ENCODE peak calls at places on chromosomes 4 and X, in ten cellular contexts. K, E, D, J, R, H, V, W, X and P are unnamed samples.

GRCh38 chrX:103442536-103442901 is 66.2 kb downstream of the BEX3 start:
- DNase-seq in K (no peak), E (no peak), D (no peak), J (peak), R (peak), H (no peak), V (no peak), W (no peak), X (no peak), P (no peak)

GRCh38 chr4:110886856-110887255 is 264.0 kb upstream of the PITX2 start:
- DNase-seq in K (no peak), E (no peak), D (no peak), J (no peak), R (no peak), H (no peak), V (no peak), W (no peak), X (no peak), P (no peak)

GRCh38 chr4:24915121-24915922 is 2.5 kb upstream of the CCDC149 start:
- DNase-seq in K (peak), E (no peak), D (no peak), J (peak), R (peak), H (no peak), V (no peak), W (peak), X (peak), P (no peak)

GRCh38 chr4:6955261-6955911 is 45.8 kb downstream of the TBC1D14 start:
- DNase-seq in K (no peak), E (peak), D (no peak), J (no peak), R (no peak), H (no peak), V (no peak), W (no peak), X (peak), P (no peak)

GRCh38 chrX:531611-531936 is 99.0 kb upstream of the SHOX start:
- DNase-seq in K (no peak), E (peak), D (no peak), J (no peak), R (no peak), H (no peak), V (no peak), W (peak), X (no peak), P (no peak)

GRCh38 chr4:100224160-100224559 is 33.9 kb upstream of the DDIT4L start:
- DNase-seq in K (no peak), E (peak), D (no peak), J (no peak), R (no peak), H (no peak), V (no peak), W (no peak), X (no peak), P (no peak)

GRCh38 chr4:37893164-37893563 is 2.3 kb downstream of the TBC1D1 start:
- DNase-seq in K (no peak), E (no peak), D (no peak), J (no peak), R (no peak), H (no peak), V (no peak), W (no peak), X (no peak), P (no peak)

GRCh38 chr4:97216031-97216430 is 927.2 kb downstream of the STPG2 start:
- DNase-seq in K (no peak), E (no peak), D (no peak), J (no peak), R (no peak), H (no peak), V (no peak), W (no peak), X (no peak), P (no peak)

GRCh38 chr4:5409980-5410618 is 298.3 kb downstream of the EVC2 start:
- DNase-seq in K (peak), E (no peak), D (no peak), J (no peak), R (no peak), H (no peak), V (no peak), W (no peak), X (no peak), P (no peak)

GRCh38 chrX:56366901-56367300 is 134.7 kb downstream of the KLF8 start:
- DNase-seq in K (no peak), E (no peak), D (no peak), J (no peak), R (no peak), H (no peak), V (no peak), W (peak), X (no peak), P (no peak)

GRCh38 chr4:69881173-69881773 is 21.3 kb upstream of the SULT1E1 start:
- DNase-seq in K (peak), E (no peak), D (no peak), J (peak), R (peak), H (no peak), V (no peak), W (peak), X (peak), P (no peak)

GRCh38 chr4:110129544-110129943 is 68.9 kb downstream of the ELOVL6 start:
- DNase-seq in K (no peak), E (no peak), D (no peak), J (no peak), R (no peak), H (no peak), V (no peak), W (no peak), X (no peak), P (no peak)

GRCh38 chrX:154021131-154021611 is 1.5 kb upstream of the IRAK1 start:
- DNase-seq in K (no peak), E (no peak), D (no peak), J (peak), R (peak), H (no peak), V (no peak), W (no peak), X (no peak), P (no peak)

GRCh38 chrX:120446503-120446902 is 22.6 kb downstream of the LAMP2 start:
- DNase-seq in K (no peak), E (no peak), D (no peak), J (peak), R (peak), H (peak), V (no peak), W (no peak), X (peak), P (no peak)

GRCh38 chrX:2710496-2710895 is 19.4 kb downstream of the CD99 start:
- DNase-seq in K (no peak), E (no peak), D (no peak), J (peak), R (no peak), H (no peak), V (no peak), W (no peak), X (no peak), P (no peak)

GRCh38 chr4:40245794-40246546 is 49.1 kb downstream of the RHOH start:
- DNase-seq in K (no peak), E (no peak), D (no peak), J (no peak), R (no peak), H (no peak), V (no peak), W (no peak), X (no peak), P (no peak)
- TF ChIP-seq CTCF in K (no peak), E (no peak), D (no peak), J (no peak), R (no peak), H (no peak), V (no peak), W (peak), X (no peak), P (no peak)

GRCh38 chrX:140038842-140039241 is 73.5 kb upstream of the CXorf66 start:
- DNase-seq in K (no peak), E (no peak), D (no peak), J (no peak), R (no peak), H (no peak), V (no peak), W (no peak), X (no peak), P (no peak)

GRCh38 chrX:140040397-140040796 is 75.1 kb upstream of the CXorf66 start:
- DNase-seq in K (no peak), E (no peak), D (no peak), J (no peak), R (no peak), H (no peak), V (no peak), W (no peak), X (no peak), P (no peak)

GRCh38 chrX:140034916-140035315 is 69.6 kb upstream of the CXorf66 start:
- DNase-seq in K (peak), E (no peak), D (no peak), J (peak), R (peak), H (no peak), V (no peak), W (no peak), X (no peak), P (no peak)
- TF ChIP-seq CTCF in K (no peak), E (no peak), D (no peak), J (no peak), R (peak), H (peak), V (peak), W (peak), X (no peak), P (no peak)

DNA sequence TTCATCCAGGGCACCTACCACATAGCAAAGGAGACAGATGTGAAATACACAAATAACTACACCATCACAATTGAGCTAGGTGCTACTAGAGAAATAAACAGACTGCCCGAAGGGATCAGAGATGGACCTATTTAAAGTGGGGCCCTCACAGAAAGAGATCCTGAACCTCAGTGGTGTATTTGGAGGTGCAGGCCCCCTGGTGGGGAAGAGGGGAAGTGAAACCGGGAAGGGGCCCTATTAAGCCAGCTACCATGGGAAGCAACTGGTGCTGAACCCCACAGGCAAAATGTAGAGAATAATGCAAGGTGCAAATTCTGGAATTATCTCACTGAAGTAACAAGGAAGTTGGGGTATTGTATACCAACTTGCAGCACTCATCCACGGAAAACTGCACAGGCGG is 78.6 kb upstream of the FAM9A start:
- DNase-seq in K (no peak), E (no peak), D (no peak), J (peak), R (peak), H (no peak), V (no peak), W (peak), X (no peak), P (no peak)
- TF ChIP-seq CTCF in K (peak), E (peak), D (no peak), J (peak), R (peak), H (peak), V (peak), W (peak), X (peak), P (no peak)

GRCh38 chrX:18210470-18210869 is 10.2 kb downstream of the BEND2 start:
- DNase-seq in K (peak), E (no peak), D (no peak), J (peak), R (peak), H (no peak), V (no peak), W (no peak), X (no peak), P (no peak)
- TF ChIP-seq CTCF in K (no peak), E (peak), D (no peak), J (peak), R (no peak), H (no peak), V (no peak), W (peak), X (peak), P (no peak)

DNA sequence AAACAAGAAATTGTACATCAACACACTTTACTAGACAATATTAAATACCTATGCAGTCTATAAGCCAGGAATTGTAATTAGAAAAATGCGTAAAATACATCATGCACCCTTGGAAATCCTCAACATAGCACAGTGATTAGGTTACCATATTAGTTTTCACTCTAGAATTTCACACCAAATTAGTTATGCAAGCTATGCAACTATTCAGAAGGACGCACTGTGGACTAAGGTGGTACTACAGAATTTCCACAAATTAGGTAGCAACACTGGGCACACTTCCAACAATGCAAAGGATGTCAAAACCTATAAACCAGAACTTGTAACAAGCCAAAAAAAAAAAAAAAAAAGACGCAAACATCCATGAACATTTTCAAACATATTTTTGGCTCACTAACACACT is 71.1 kb upstream of the ZCCHC13 start:
- DNase-seq in K (no peak), E (no peak), D (no peak), J (peak), R (peak), H (no peak), V (no peak), W (no peak), X (no peak), P (no peak)
- TF ChIP-seq CTCF in K (no peak), E (no peak), D (no peak), J (peak), R (peak), H (no peak), V (peak), W (peak), X (no peak), P (no peak)

GRCh38 chr4:47505666-47506065 is 20.6 kb downstream of the ATP10D start:
- DNase-seq in K (no peak), E (no peak), D (no peak), J (no peak), R (no peak), H (no peak), V (no peak), W (no peak), X (no peak), P (no peak)

GRCh38 chr4:47513493-47513892 is 28.4 kb downstream of the ATP10D start:
- DNase-seq in K (no peak), E (no peak), D (no peak), J (no peak), R (no peak), H (no peak), V (no peak), W (no peak), X (no peak), P (no peak)

GRCh38 chr4:47510036-47510435 is 25.0 kb downstream of the ATP10D start:
- DNase-seq in K (no peak), E (no peak), D (no peak), J (peak), R (no peak), H (no peak), V (no peak), W (no peak), X (no peak), P (no peak)

DNA sequence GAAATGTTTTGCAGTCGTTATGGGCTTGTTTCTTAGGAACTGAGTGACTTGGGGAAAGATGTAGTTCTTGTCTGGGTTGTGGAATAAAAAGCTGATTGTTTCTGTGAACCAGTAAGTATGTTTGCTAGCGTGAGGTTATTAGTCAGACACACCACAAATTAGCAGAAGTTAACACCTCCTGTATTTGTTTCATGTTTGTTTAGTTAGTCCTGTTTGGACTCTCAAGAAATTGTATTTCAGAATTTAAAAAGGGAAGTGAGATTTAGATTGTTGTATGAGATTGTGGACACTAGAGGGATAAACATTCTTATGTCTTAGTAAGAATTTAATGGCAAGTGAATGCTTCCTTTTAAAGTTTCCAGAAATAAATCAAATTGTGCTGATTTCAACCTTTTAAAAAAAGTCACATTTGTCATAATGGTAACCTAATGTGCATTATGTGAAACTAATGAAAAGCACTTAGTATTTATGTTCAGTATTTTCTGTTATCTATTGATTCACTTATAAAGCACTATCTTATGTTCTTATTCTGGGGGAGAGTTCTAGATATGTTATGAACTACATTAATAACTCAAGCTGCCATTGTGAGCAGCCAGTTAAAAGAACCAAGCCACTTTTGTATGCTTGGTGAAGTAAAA is 25.6 kb downstream of the ATP10D start:
- DNase-seq in K (no peak), E (no peak), D (no peak), J (peak), R (peak), H (no peak), V (no peak), W (no peak), X (no peak), P (no peak)
- TF ChIP-seq CTCF in K (peak), E (peak), D (no peak), J (peak), R (peak), H (peak), V (no peak), W (peak), X (no peak), P (no peak)

DNA sequence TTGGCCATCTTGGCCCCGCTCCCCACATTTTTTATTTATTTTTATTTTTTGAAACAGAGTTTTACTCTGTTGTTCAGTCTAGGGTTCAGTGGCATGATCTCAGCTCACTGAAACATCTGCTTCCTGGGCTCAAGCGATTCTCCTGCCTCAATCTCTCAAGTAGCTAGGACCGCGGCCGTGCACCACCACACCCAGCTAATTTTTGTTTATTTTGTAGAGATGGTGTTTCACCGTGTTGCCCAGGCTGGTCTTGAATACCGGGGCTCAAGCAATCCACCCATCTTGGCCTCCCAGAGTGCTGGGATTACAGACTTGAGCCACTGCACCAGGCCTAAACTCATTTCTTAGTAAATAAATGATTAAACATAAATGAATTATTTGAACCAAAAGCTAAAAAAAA is 322.0 kb upstream of the LCORL start:
- DNase-seq in K (no peak), E (no peak), D (no peak), J (no peak), R (no peak), H (no peak), V (no peak), W (no peak), X (no peak), P (no peak)
- TF ChIP-seq CTCF in K (no peak), E (no peak), D (no peak), J (no peak), R (no peak), H (no peak), V (no peak), W (no peak), X (no peak), P (no peak)

DNA sequence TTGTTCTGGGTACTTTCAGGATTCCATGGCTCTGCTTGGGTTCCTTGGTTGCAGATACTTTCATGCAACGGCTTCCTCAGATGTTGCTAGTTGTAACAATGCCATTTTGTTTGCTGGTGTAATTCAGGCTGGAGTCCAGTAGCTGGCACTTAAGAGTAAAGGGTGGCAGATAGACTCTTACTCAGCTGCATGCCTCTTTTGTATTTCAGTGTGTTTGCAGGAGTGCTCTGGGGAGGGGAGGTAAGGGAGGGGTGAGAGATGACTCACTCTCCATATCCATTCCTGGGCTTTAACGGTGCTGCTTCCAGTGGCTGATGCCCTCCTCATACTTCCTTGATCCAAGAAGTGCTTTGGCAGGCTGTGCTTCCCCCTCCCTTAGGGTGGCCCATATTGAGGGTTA is 155.2 kb downstream of the ZNF330 start:
- DNase-seq in K (no peak), E (no peak), D (no peak), J (peak), R (peak), H (peak), V (no peak), W (peak), X (no peak), P (no peak)
- TF ChIP-seq CTCF in K (peak), E (peak), D (no peak), J (peak), R (peak), H (peak), V (no peak), W (peak), X (no peak), P (no peak)

GRCh38 chr4:8392591-8393190 is 47.8 kb downstream of the ACOX3 start:
- DNase-seq in K (no peak), E (no peak), D (no peak), J (peak), R (no peak), H (no peak), V (no peak), W (no peak), X (no peak), P (no peak)

GRCh38 chr4:8394806-8395205 is 45.7 kb downstream of the ACOX3 start:
- DNase-seq in K (no peak), E (no peak), D (no peak), J (no peak), R (no peak), H (no peak), V (no peak), W (no peak), X (no peak), P (no peak)

GRCh38 chr4:8394125-8394524 is 46.4 kb downstream of the ACOX3 start:
- DNase-seq in K (no peak), E (no peak), D (peak), J (peak), R (peak), H (no peak), V (no peak), W (no peak), X (peak), P (no peak)

GRCh38 chr4:8391972-8392371 is 48.6 kb downstream of the ACOX3 start:
- DNase-seq in K (no peak), E (no peak), D (peak), J (peak), R (peak), H (no peak), V (no peak), W (no peak), X (peak), P (no peak)

DNA sequence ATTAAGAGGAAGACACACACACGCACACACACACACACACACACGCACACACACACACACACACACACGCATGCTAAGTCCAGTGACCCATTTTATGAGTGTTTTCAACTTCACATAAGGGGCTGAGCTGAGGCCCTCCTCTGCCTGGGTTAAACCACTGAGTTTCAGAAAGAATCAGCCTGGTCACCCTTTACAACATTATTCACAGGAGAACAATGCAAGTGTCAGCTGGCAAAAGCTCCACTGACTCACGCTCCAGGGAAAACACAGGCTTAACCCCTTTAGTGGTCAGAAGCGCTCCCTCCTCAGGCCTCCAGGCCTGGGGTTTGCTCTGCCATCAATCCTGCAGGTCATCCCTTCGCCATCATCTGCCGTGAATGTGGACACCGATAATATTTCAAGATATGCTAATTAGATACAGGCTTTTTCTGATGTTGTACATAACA is 46.9 kb downstream of the ACOX3 start:
- DNase-seq in K (no peak), E (no peak), D (peak), J (peak), R (peak), H (peak), V (no peak), W (no peak), X (peak), P (no peak)
- TF ChIP-seq CTCF in K (peak), E (no peak), D (no peak), J (peak), R (peak), H (peak), V (no peak), W (no peak), X (no peak), P (no peak)